ENCODE peak calls at places on chromosomes 4 and X, in eight cellular contexts. I is HFFc6; D is hepatic stellate cell; Q is NCI-H1105 treated with DMSO at 0.1 percent for 48 hours; C is neural progenitor cell; R is thyroid gland; U is activated CD4-positive, CD25-positive, alpha-beta regulatory T cell treated with anti-CD3 and anti-CD28 coated beads, Interleukin-2, amount 50 U/mL, for 16 hours; G is activated CD8-positive, alpha-beta T cell treated with anti-CD3 and anti-CD28 coated beads, Interleukin-2, amount 10 ng/mL, durations not matched to agents 7 days and 5 days. T is an unnamed sample.

GRCh38 chr4:182823576-182823975 is 93.6 kb downstream of the DCTD start:
- DNase-seq in G (no peak), Q (no peak), U (no peak), R (no peak), C (no peak), D (no peak), I (no peak), T (no peak)

GRCh38 chrX:118717703-118718391 is 9.6 kb upstream of the IL13RA1 start:
- DNase-seq in R (no peak), U (no peak), C (no peak), G (no peak), D (no peak), I (no peak), Q (no peak), T (no peak)

GRCh38 chrX:140821280-140821679 is 111.7 kb downstream of the LINC00632 start:
- DNase-seq in U (no peak), I (no peak), G (no peak), D (no peak), C (no peak), R (no peak), Q (no peak), T (peak)

GRCh38 chrX:154357205-154357604 is 17.2 kb downstream of the FLNA start:
- DNase-seq in U (no peak), R (no peak), Q (no peak), C (no peak), D (no peak), G (no peak), I (no peak), T (no peak)

GRCh38 chr4:39435875-39436563 is 22.7 kb downstream of the RPL9 start:
- DNase-seq in D (no peak), U (no peak), I (no peak), R (no peak), C (no peak), Q (no peak), G (no peak), T (peak)

GRCh38 chrX:104621781-104622180 is 55.8 kb downstream of the IL1RAPL2 start:
- DNase-seq in R (no peak), U (no peak), D (no peak), Q (no peak), C (no peak), G (no peak), I (no peak), T (no peak)

GRCh38 chr4:8639021-8639420 is 46.5 kb downstream of the CPZ start:
- DNase-seq in U (no peak), I (no peak), Q (no peak), C (no peak), D (no peak), G (no peak), R (no peak), T (no peak)

GRCh38 chrX:105872921-105873320 is 50.6 kb downstream of the NRK start:
- DNase-seq in R (no peak), G (no peak), C (no peak), U (no peak), I (no peak), D (no peak), Q (no peak), T (no peak)

GRCh38 chrX:85963736-85964135 is 83.6 kb downstream of the CHM start:
- DNase-seq in C (no peak), G (no peak), R (no peak), D (peak), U (no peak), Q (no peak), I (peak), T (peak)

GRCh38 chrX:42778096-42778495 is at the start of gene PPP1R2C:
- DNase-seq in D (no peak), U (no peak), R (no peak), G (no peak), C (no peak), I (no peak), Q (no peak), T (no peak)

GRCh38 chrX:118571829-118572228 is 76.2 kb downstream of the DOCK11 start:
- DNase-seq in G (no peak), I (no peak), U (no peak), D (no peak), Q (no peak), C (no peak), R (no peak), T (no peak)

GRCh38 chr4:135277980-135278315 is 1076.4 kb upstream of the PABPC4L start:
- DNase-seq in C (peak), Q (no peak), R (no peak), G (no peak), I (no peak), U (no peak), D (no peak), T (peak)

T was measured in mesendoderm.